ENCODE peak calls at places on chromosomes 16 and 17, in five cellular contexts. Q, U, B, L and W are unnamed samples.
A peak's percentile ranks its signal among the peaks of the same experiment; 100 is the strongest.

GRCh38 chr17:2697611-2698162 is 13.9 kb downstream of the CLUH start:
- DNase-seq in Q (no peak), B (no peak), U (no peak), L (no peak), W (no peak)

GRCh38 chr17:65959630-65960029 is 232.3 kb downstream of the CEP112 start:
- DNase-seq in U (no peak), Q (no peak), B (no peak), L (no peak), W (no peak)

GRCh38 chr16:57757326-57757786 is 21.8 kb downstream of the KATNB1 start:
- DNase-seq in Q (peak; percentile 91), U (peak; percentile 84), B (peak; percentile 90), L (peak; percentile 86), W (peak; percentile 88)

GRCh38 chr17:77391668-77392375 is 251.1 kb downstream of the SEC14L1 start:
- DNase-seq in U (no peak), Q (no peak), L (no peak), B (no peak), W (peak; percentile 75)

GRCh38 chr17:31068291-31068690 is 26.5 kb upstream of the NF1 start:
- DNase-seq in Q (no peak), U (no peak), L (no peak), B (peak; percentile 14), W (peak; percentile 22)

GRCh38 chr17:75861927-75862317 is 6.8 kb upstream of the WBP2 start:
- DNase-seq in U (no peak), L (no peak), B (no peak), Q (no peak), W (no peak)

GRCh38 chr17:50423553-50424159 is 2.4 kb upstream of the ACSF2 start:
- DNase-seq in U (no peak), Q (peak; percentile 45), B (no peak), L (peak; percentile 91), W (no peak)

GRCh38 chr17:72206376-72206775 is 85.6 kb downstream of the SOX9 start:
- DNase-seq in Q (no peak), B (no peak), L (no peak), U (no peak), W (no peak)

GRCh38 chr16:47565454-47565853 is 104.3 kb downstream of the PHKB start:
- DNase-seq in Q (no peak), B (peak; percentile 55), U (no peak), L (peak; percentile 39), W (peak; percentile 4)

GRCh38 chr17:7241047-7241733 is 1.1 kb downstream of the GABARAP start:
- DNase-seq in U (peak; percentile 31), L (no peak), B (no peak), Q (no peak), W (no peak)

GRCh38 chr17:76946772-76947135 is 78.5 kb downstream of the MGAT5B start:
- DNase-seq in Q (no peak), B (no peak), U (no peak), L (no peak), W (no peak)

GRCh38 chr16:88317619-88317977 is 65.2 kb upstream of the ZNF469 start:
- DNase-seq in Q (no peak), L (no peak), U (no peak), B (peak; percentile 31), W (no peak)

GRCh38 chr17:46152423-46152822 is 40.8 kb downstream of the KANSL1 start:
- DNase-seq in U (peak; percentile 85), B (no peak), Q (no peak), L (no peak), W (no peak)

GRCh38 chr17:45093444-45094110 is 32.5 kb downstream of the NMT1 start:
- DNase-seq in B (peak; percentile 36), U (no peak), Q (no peak), L (no peak), W (no peak)

GRCh38 chr16:2159052-2159838 is 3.7 kb downstream of the TRAF7 start:
- DNase-seq in B (peak; percentile 65), L (no peak), U (no peak), Q (no peak), W (no peak)

GRCh38 chr17:76544123-76544915 is 4.5 kb downstream of the PRCD start:
- DNase-seq in L (no peak), Q (no peak), U (no peak), B (peak; percentile 58), W (no peak)

GRCh38 chr17:30517786-30518185 is 40.6 kb downstream of the GOSR1 start:
- DNase-seq in U (no peak), Q (no peak), B (no peak), L (no peak), W (no peak)

GRCh38 chr17:5705081-5705875 is 121.0 kb upstream of the NLRP1 start:
- DNase-seq in Q (no peak), U (peak; percentile 9), B (no peak), L (no peak), W (no peak)

GRCh38 chr17:43211123-43211479 is 574 bp upstream of the TMEM106A start:
- DNase-seq in U (no peak), B (no peak), L (no peak), Q (no peak), W (no peak)

GRCh38 chr17:38798614-38799500 is 499 bp downstream of the PIP4K2B start:
- DNase-seq in L (peak; percentile 48), B (peak; percentile 49), Q (no peak), U (peak; percentile 36), W (peak; percentile 53)

GRCh38 chr16:9003322-9003721 is 39.6 kb upstream of the USP7 start:
- DNase-seq in L (no peak), B (no peak), U (no peak), Q (no peak), W (no peak)

GRCh38 chr17:65799454-65799853 is 238.0 kb upstream of the AXIN2 start:
- DNase-seq in Q (no peak), U (no peak), L (no peak), B (no peak), W (no peak)

GRCh38 chr16:68074850-68075249 is 10.3 kb upstream of the NFATC3 start:
- DNase-seq in U (peak; percentile 19), Q (no peak), B (no peak), L (no peak), W (peak; percentile 71)

GRCh38 chr17:67125924-67126323 is 81.6 kb downstream of the CACNG1 start:
- DNase-seq in Q (peak; percentile 42), L (no peak), U (no peak), B (no peak), W (no peak)

GRCh38 chr17:67124469-67125148 is 80.3 kb downstream of the CACNG1 start:
- DNase-seq in B (no peak), U (no peak), Q (no peak), L (no peak), W (no peak)

GRCh38 chr17:67121317-67121887 is 77.0 kb downstream of the CACNG1 start:
- DNase-seq in Q (no peak), U (no peak), B (peak; percentile 13), L (no peak), W (no peak)

GRCh38 chr17:67125417-67125816 is 81.1 kb downstream of the CACNG1 start:
- DNase-seq in Q (no peak), L (no peak), B (no peak), U (no peak), W (no peak)

GRCh38 chr17:67123692-67124091 is 79.3 kb downstream of the CACNG1 start:
- DNase-seq in L (no peak), U (no peak), Q (no peak), B (no peak), W (no peak)
- H3K27ac ChIP-seq in L (no peak overlapping the region), U (no peak overlapping the region), Q (no peak overlapping the region), B (no peak overlapping the region), W (no peak overlapping the region)

GRCh38 chr17:10713336-10713735 is 15.9 kb downstream of the ADPRM start:
- DNase-seq in Q (no peak), B (no peak), L (no peak), U (no peak), W (no peak)
- H3K27ac ChIP-seq in Q (no peak overlapping the region), B (no peak overlapping the region), L (no peak overlapping the region), U (no peak overlapping the region), W (no peak overlapping the region)

GRCh38 chr17:64632193-64632592 is 29.9 kb downstream of the SMURF2 start:
- DNase-seq in L (no peak), Q (no peak), B (no peak), U (no peak), W (no peak)

GRCh38 chr17:64632606-64633005 is 29.5 kb downstream of the SMURF2 start:
- DNase-seq in L (no peak), Q (no peak), U (no peak), B (no peak), W (no peak)

GRCh38 chr17:64638552-64639198 is 23.4 kb downstream of the SMURF2 start:
- DNase-seq in U (no peak), B (no peak), Q (no peak), L (no peak), W (no peak)

GRCh38 chr17:64634217-64634616 is 27.9 kb downstream of the SMURF2 start:
- DNase-seq in B (no peak), L (no peak), Q (no peak), U (peak; percentile 17), W (no peak)

DNA sequence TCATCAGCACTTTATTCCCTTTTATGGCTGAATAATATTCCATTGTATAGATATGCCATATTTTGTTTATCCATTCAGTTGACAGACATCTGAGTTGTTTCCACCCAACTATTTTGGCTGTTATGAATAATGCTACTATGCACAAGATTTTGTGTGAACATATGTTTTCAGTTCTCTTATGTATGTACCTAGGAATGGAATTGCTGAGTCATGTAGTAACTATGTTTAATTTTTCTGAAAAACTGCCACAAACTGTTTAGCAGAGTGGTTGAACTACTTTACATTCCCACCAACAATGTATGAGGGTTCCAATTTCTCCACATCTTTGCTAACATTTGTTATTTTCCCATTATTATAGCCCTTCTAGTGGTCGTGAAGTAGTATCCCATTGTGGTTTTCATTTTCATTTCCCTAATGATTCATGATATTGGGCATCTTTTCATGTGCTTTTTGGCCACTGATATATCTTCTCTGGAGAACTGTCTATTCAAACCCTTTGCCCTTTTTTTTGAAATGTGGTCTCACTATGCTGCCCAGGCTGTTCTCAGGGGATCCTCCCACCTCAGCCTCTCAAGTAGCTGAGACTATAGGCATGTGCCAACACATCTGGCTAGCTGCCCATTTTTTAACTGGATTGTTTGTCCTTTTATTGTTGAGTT is 26.3 kb downstream of the SMURF2 start:
- DNase-seq in L (no peak), Q (no peak), B (no peak), U (peak; percentile 56), W (no peak)
- H3K27ac ChIP-seq in L (peak overlapping the region; percentile 60), Q (no peak overlapping the region), B (no peak overlapping the region), U (peak overlapping the region; percentile 67), W (no peak overlapping the region)

DNA sequence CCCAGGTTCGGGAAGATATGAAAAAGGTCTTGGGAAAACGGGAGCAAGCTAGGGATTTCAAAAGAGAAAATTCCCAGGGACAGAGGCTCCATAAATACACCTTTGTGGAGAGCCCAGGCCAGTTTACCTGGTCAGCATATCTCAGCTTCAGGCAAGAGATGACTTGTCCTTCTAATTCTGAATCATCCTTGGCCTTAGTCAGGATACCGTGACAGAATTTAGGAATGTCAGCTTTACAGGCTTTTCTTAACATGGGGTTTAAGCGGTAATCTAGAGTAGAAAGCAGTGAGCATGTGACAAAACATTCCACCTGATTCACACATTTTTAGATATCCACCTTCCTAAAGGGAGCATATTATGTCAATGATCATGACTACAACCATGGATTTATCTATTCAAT is 41.1 kb upstream of the CLEC18B start:
- DNase-seq in U (no peak), B (no peak), Q (no peak), L (peak; percentile 94), W (no peak)
- H3K27ac ChIP-seq in U (no peak overlapping the region), B (no peak overlapping the region), Q (no peak overlapping the region), L (peak overlapping the region; percentile 66), W (no peak overlapping the region)

GRCh38 chr17:56935461-56935860 is 21.6 kb upstream of the TRIM25 start:
- DNase-seq in U (no peak), B (no peak), L (no peak), Q (no peak), W (no peak)
- H3K27ac ChIP-seq in U (peak overlapping the region; percentile 95), B (no peak overlapping the region), L (no peak overlapping the region), Q (no peak overlapping the region), W (no peak overlapping the region)

GRCh38 chr16:53131050-53131362 is 76.2 kb downstream of the CHD9 start:
- DNase-seq in L (no peak), Q (no peak), U (no peak), B (no peak), W (no peak)
- H3K27ac ChIP-seq in L (peak overlapping the region; percentile 92), Q (peak overlapping the region; percentile 93), U (peak overlapping the region; percentile 86), B (peak overlapping the region; percentile 95), W (peak overlapping the region; percentile 49)